ENCODE peak calls at places on chromosome 3, in five cellular contexts. One of them, this sample, is unnamed.

GRCh38 chr3:122025296-122025695 is 3.2 kb upstream of the ILDR1 start:
- DNase-seq in mesenchymal stem cell: no peak
- DNase-seq in neuronal stem cell: no peak
- DNase-seq in trophoblast cell: no peak
- DNase-seq in H9: no peak
- DNase-seq in this sample: no peak

GRCh38 chr3:38283810-38284775 is 2.0 kb downstream of the SLC22A14 start:
- DNase-seq in H9: no peak
- DNase-seq in mesenchymal stem cell: no peak
- DNase-seq in neuronal stem cell: no peak
- DNase-seq in trophoblast cell: no peak
- DNase-seq in this sample: peak

GRCh38 chr3:9384141-9384828 is 13.1 kb upstream of the SETD5 start:
- DNase-seq in mesenchymal stem cell: peak
- DNase-seq in H9: no peak
- DNase-seq in trophoblast cell: no peak
- DNase-seq in neuronal stem cell: no peak
- DNase-seq in this sample: peak

GRCh38 chr3:63922800-63923199 is 10.6 kb upstream of the SCAANT1 start:
- DNase-seq in H9: no peak
- DNase-seq in trophoblast cell: no peak
- DNase-seq in neuronal stem cell: no peak
- DNase-seq in mesenchymal stem cell: no peak
- DNase-seq in this sample: no peak

GRCh38 chr3:136893848-136894443 is 31.9 kb downstream of the NCK1 start:
- DNase-seq in neuronal stem cell: no peak
- DNase-seq in H9: no peak
- DNase-seq in trophoblast cell: peak
- DNase-seq in mesenchymal stem cell: peak
- DNase-seq in this sample: peak

GRCh38 chr3:182182531-182182968 is 470.8 kb downstream of the SOX2 start:
- DNase-seq in H9: no peak
- DNase-seq in trophoblast cell: no peak
- DNase-seq in mesenchymal stem cell: no peak
- DNase-seq in neuronal stem cell: no peak
- DNase-seq in this sample: no peak

GRCh38 chr3:10707984-10708868 is 107.8 kb upstream of the SLC6A11 start:
- DNase-seq in H9: peak
- DNase-seq in neuronal stem cell: no peak
- DNase-seq in trophoblast cell: no peak
- DNase-seq in mesenchymal stem cell: no peak
- DNase-seq in this sample: no peak

GRCh38 chr3:129506272-129506742 is 22.1 kb upstream of the RHO start:
- DNase-seq in trophoblast cell: no peak
- DNase-seq in H9: no peak
- DNase-seq in neuronal stem cell: no peak
- DNase-seq in mesenchymal stem cell: no peak
- DNase-seq in this sample: no peak

GRCh38 chr3:151434151-151434890 is 26.5 kb downstream of the IGSF10 start:
- DNase-seq in H9: no peak
- DNase-seq in mesenchymal stem cell: peak
- DNase-seq in neuronal stem cell: no peak
- DNase-seq in trophoblast cell: no peak
- DNase-seq in this sample: peak

GRCh38 chr3:128491900-128492352 is 1.1 kb downstream of the GATA2 start:
- DNase-seq in mesenchymal stem cell: peak
- DNase-seq in neuronal stem cell: no peak
- DNase-seq in trophoblast cell: no peak
- DNase-seq in H9: peak
- DNase-seq in this sample: no peak

GRCh38 chr3:12615263-12615662 is 48.7 kb downstream of the RAF1 start:
- DNase-seq in H9: no peak
- DNase-seq in mesenchymal stem cell: no peak
- DNase-seq in neuronal stem cell: no peak
- DNase-seq in trophoblast cell: no peak
- DNase-seq in this sample: no peak

GRCh38 chr3:12612514-12613226 is 51.2 kb downstream of the RAF1 start:
- DNase-seq in trophoblast cell: no peak
- DNase-seq in mesenchymal stem cell: no peak
- DNase-seq in H9: no peak
- DNase-seq in neuronal stem cell: no peak
- DNase-seq in this sample: no peak

GRCh38 chr3:12608368-12608767 is 51.5 kb downstream of the MKRN2 start:
- DNase-seq in mesenchymal stem cell: no peak
- DNase-seq in neuronal stem cell: no peak
- DNase-seq in trophoblast cell: no peak
- DNase-seq in H9: no peak
- DNase-seq in this sample: no peak

GRCh38 chr3:12611117-12611516 is 52.8 kb downstream of the RAF1 start:
- DNase-seq in neuronal stem cell: no peak
- DNase-seq in trophoblast cell: peak
- DNase-seq in mesenchymal stem cell: no peak
- DNase-seq in H9: no peak
- DNase-seq in this sample: no peak

GRCh38 chr3:12613250-12613649 is 50.7 kb downstream of the RAF1 start:
- DNase-seq in neuronal stem cell: no peak
- DNase-seq in trophoblast cell: no peak
- DNase-seq in H9: no peak
- DNase-seq in mesenchymal stem cell: no peak
- DNase-seq in this sample: no peak
- H3K4ac ChIP-seq in neuronal stem cell: no peak
- H3K4ac ChIP-seq in trophoblast cell: no peak
- H3K4ac ChIP-seq in H9: no peak
- H3K4ac ChIP-seq in mesenchymal stem cell: no peak
- H3K4ac ChIP-seq in this sample: no peak

GRCh38 chr3:141797819-141798405 is 34.7 kb downstream of the GRK7 start:
- DNase-seq in mesenchymal stem cell: no peak
- DNase-seq in trophoblast cell: no peak
- DNase-seq in H9: no peak
- DNase-seq in neuronal stem cell: no peak
- DNase-seq in this sample: no peak
- H3K4ac ChIP-seq in mesenchymal stem cell: peak
- H3K4ac ChIP-seq in trophoblast cell: no peak
- H3K4ac ChIP-seq in H9: no peak
- H3K4ac ChIP-seq in neuronal stem cell: no peak
- H3K4ac ChIP-seq in this sample: no peak

GRCh38 chr3:41866298-41866697 is 95.6 kb downstream of the ULK4 start:
- DNase-seq in neuronal stem cell: no peak
- DNase-seq in trophoblast cell: no peak
- DNase-seq in H9: no peak
- DNase-seq in mesenchymal stem cell: no peak
- DNase-seq in this sample: no peak

GRCh38 chr3:41867533-41867932 is 94.4 kb downstream of the ULK4 start:
- DNase-seq in H9: no peak
- DNase-seq in trophoblast cell: no peak
- DNase-seq in neuronal stem cell: no peak
- DNase-seq in mesenchymal stem cell: no peak
- DNase-seq in this sample: no peak

GRCh38 chr3:41863024-41863423 is 98.9 kb downstream of the ULK4 start:
- DNase-seq in neuronal stem cell: no peak
- DNase-seq in mesenchymal stem cell: no peak
- DNase-seq in trophoblast cell: no peak
- DNase-seq in H9: peak
- DNase-seq in this sample: no peak
- H3K4ac ChIP-seq in neuronal stem cell: no peak
- H3K4ac ChIP-seq in mesenchymal stem cell: no peak
- H3K4ac ChIP-seq in trophoblast cell: no peak
- H3K4ac ChIP-seq in H9: no peak
- H3K4ac ChIP-seq in this sample: no peak

GRCh38 chr3:7307410-7307809 is 446.5 kb downstream of the GRM7 start:
- DNase-seq in trophoblast cell: no peak
- DNase-seq in neuronal stem cell: no peak
- DNase-seq in H9: no peak
- DNase-seq in mesenchymal stem cell: peak
- DNase-seq in this sample: no peak

GRCh38 chr3:7309707-7310106 is 448.8 kb downstream of the GRM7 start:
- DNase-seq in neuronal stem cell: no peak
- DNase-seq in trophoblast cell: no peak
- DNase-seq in mesenchymal stem cell: peak
- DNase-seq in H9: no peak
- DNase-seq in this sample: no peak

GRCh38 chr3:7305561-7305960 is 444.6 kb downstream of the GRM7 start:
- DNase-seq in trophoblast cell: no peak
- DNase-seq in H9: no peak
- DNase-seq in neuronal stem cell: no peak
- DNase-seq in mesenchymal stem cell: no peak
- DNase-seq in this sample: no peak

DNA sequence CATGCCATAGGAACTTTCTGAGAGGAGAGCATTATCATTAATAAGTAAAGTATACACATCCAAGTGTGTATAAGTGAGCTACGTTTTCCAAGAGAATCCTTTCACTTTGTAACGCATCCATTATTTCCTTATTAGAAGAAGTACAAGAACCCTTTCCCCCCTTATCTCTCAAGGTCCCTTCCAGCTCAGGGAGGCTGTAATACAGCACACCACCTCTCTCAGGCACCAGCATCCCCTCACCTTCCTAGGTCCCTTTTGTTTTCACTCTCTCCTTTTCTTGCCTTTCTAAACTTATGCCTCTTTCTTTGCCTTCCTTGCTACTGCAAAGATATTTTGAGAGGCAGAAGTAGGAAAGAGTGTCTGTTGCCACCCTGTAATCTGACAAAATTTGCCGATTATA is 446.0 kb downstream of the GRM7 start:
- DNase-seq in mesenchymal stem cell: no peak
- DNase-seq in H9: no peak
- DNase-seq in trophoblast cell: no peak
- DNase-seq in neuronal stem cell: no peak
- DNase-seq in this sample: no peak
- H3K4ac ChIP-seq in mesenchymal stem cell: no peak
- H3K4ac ChIP-seq in H9: no peak
- H3K4ac ChIP-seq in trophoblast cell: no peak
- H3K4ac ChIP-seq in neuronal stem cell: no peak
- H3K4ac ChIP-seq in this sample: no peak

GRCh38 chr3:155387571-155387970 is 94.1 kb upstream of the STRIT1 start:
- DNase-seq in mesenchymal stem cell: no peak
- DNase-seq in H9: no peak
- DNase-seq in neuronal stem cell: no peak
- DNase-seq in trophoblast cell: no peak
- DNase-seq in this sample: no peak

GRCh38 chr3:155386306-155386705 is 92.8 kb upstream of the STRIT1 start:
- DNase-seq in H9: no peak
- DNase-seq in neuronal stem cell: no peak
- DNase-seq in mesenchymal stem cell: no peak
- DNase-seq in trophoblast cell: no peak
- DNase-seq in this sample: no peak

GRCh38 chr3:155388417-155388816 is 94.9 kb upstream of the STRIT1 start:
- DNase-seq in H9: no peak
- DNase-seq in mesenchymal stem cell: no peak
- DNase-seq in neuronal stem cell: no peak
- DNase-seq in trophoblast cell: no peak
- DNase-seq in this sample: no peak

GRCh38 chr3:155386817-155387403 is 93.4 kb upstream of the STRIT1 start:
- DNase-seq in mesenchymal stem cell: no peak
- DNase-seq in trophoblast cell: no peak
- DNase-seq in H9: no peak
- DNase-seq in neuronal stem cell: no peak
- DNase-seq in this sample: no peak

GRCh38 chr3:155385896-155386295 is 92.4 kb upstream of the STRIT1 start:
- DNase-seq in H9: no peak
- DNase-seq in trophoblast cell: no peak
- DNase-seq in neuronal stem cell: no peak
- DNase-seq in mesenchymal stem cell: no peak
- DNase-seq in this sample: no peak
- H3K4ac ChIP-seq in H9: no peak
- H3K4ac ChIP-seq in trophoblast cell: no peak
- H3K4ac ChIP-seq in neuronal stem cell: no peak
- H3K4ac ChIP-seq in mesenchymal stem cell: no peak
- H3K4ac ChIP-seq in this sample: no peak

GRCh38 chr3:58490860-58491501 is 915 bp upstream of the KCTD6 start:
- DNase-seq in trophoblast cell: peak
- DNase-seq in mesenchymal stem cell: no peak
- DNase-seq in H9: no peak
- DNase-seq in neuronal stem cell: no peak
- DNase-seq in this sample: no peak

GRCh38 chr3:58494107-58494506 is 2.2 kb downstream of the KCTD6 start:
- DNase-seq in neuronal stem cell: no peak
- DNase-seq in H9: no peak
- DNase-seq in mesenchymal stem cell: no peak
- DNase-seq in trophoblast cell: no peak
- DNase-seq in this sample: no peak

GRCh38 chr3:58491506-58492384 is at the start of gene KCTD6:
- DNase-seq in mesenchymal stem cell: peak
- DNase-seq in neuronal stem cell: peak
- DNase-seq in H9: peak
- DNase-seq in trophoblast cell: peak
- DNase-seq in this sample: peak

GRCh38 chr3:58495101-58495500 is 3.2 kb downstream of the KCTD6 start:
- DNase-seq in H9: no peak
- DNase-seq in neuronal stem cell: no peak
- DNase-seq in mesenchymal stem cell: no peak
- DNase-seq in trophoblast cell: no peak
- DNase-seq in this sample: peak

DNA sequence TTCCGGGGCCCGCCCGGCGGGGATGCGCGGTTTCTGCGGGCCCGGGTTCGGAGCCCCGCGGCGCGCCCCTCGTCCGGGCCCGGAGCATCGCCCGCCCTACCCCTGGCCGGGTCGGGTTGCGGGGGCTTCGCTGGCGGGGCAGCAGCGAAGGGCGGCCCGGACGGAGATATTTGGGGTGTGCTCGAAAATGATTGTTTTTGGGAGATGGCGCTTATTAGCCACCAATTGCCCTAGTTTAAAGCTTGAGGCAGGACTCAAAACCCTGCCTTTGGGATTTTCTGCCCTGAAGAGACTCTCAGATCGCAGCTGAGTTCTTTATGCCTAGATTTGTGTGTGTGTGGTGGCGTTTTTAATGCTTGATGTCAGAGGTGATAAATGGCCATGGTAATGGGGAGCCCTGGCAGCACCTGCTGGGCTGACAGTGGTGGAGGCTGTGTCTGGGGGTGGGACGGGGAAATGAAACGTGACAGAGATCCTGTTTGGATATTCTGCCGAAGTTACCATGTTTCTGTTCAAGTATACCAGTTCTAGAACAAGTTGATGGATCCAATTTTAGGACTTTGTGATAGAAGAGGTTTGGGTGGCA is 582 bp downstream of the KCTD6 start:
- DNase-seq in trophoblast cell: no peak
- DNase-seq in neuronal stem cell: no peak
- DNase-seq in mesenchymal stem cell: no peak
- DNase-seq in H9: no peak
- DNase-seq in this sample: no peak
- H3K4ac ChIP-seq in trophoblast cell: peak
- H3K4ac ChIP-seq in neuronal stem cell: no peak
- H3K4ac ChIP-seq in mesenchymal stem cell: no peak
- H3K4ac ChIP-seq in H9: no peak
- H3K4ac ChIP-seq in this sample: peak